ENCODE peak calls at places on chromosomes 7 and 10, in eight cellular contexts. One of them, this sample, is unnamed.

GRCh38 chr7:132234751-132235150 is 341.5 kb downstream of the PLXNA4 start:
- DNase-seq in ovary: no peak
- DNase-seq in ACHN: no peak
- DNase-seq in mesendoderm: no peak
- DNase-seq in activated CD8-positive, alpha-beta memory T cell treated with anti-CD3 and anti-CD28 coated beads for 4 hours: no peak
- DNase-seq in endodermal cell: no peak
- DNase-seq in myocyte: no peak
- DNase-seq in A172: no peak
- DNase-seq in this sample: no peak

GRCh38 chr10:14953452-14954000 is 370 bp downstream of the DCLRE1C start:
- DNase-seq in endodermal cell: no peak
- DNase-seq in ovary: no peak
- DNase-seq in mesendoderm: peak; percentile 61
- DNase-seq in A172: peak; percentile 51
- DNase-seq in ACHN: peak; percentile 61
- DNase-seq in myocyte: peak; percentile 86
- DNase-seq in activated CD8-positive, alpha-beta memory T cell treated with anti-CD3 and anti-CD28 coated beads for 4 hours: no peak
- DNase-seq in this sample: peak; percentile 55

GRCh38 chr7:128150223-128150622 is 90.9 kb upstream of the LEP start:
- DNase-seq in myocyte: no peak
- DNase-seq in ACHN: no peak
- DNase-seq in A172: no peak
- DNase-seq in ovary: no peak
- DNase-seq in activated CD8-positive, alpha-beta memory T cell treated with anti-CD3 and anti-CD28 coated beads for 4 hours: no peak
- DNase-seq in endodermal cell: no peak
- DNase-seq in mesendoderm: no peak
- DNase-seq in this sample: no peak

GRCh38 chr10:2477154-2477553 is 590.2 kb upstream of the PFKP start:
- DNase-seq in ovary: no peak
- DNase-seq in activated CD8-positive, alpha-beta memory T cell treated with anti-CD3 and anti-CD28 coated beads for 4 hours: no peak
- DNase-seq in A172: no peak
- DNase-seq in mesendoderm: peak; percentile 79
- DNase-seq in ACHN: no peak
- DNase-seq in endodermal cell: peak; percentile 90
- DNase-seq in myocyte: no peak
- DNase-seq in this sample: no peak

GRCh38 chr7:102433319-102434038 is at the start of gene ORAI2:
- DNase-seq in ACHN: peak; percentile 87
- DNase-seq in myocyte: peak; percentile 75
- DNase-seq in ovary: peak; percentile 82
- DNase-seq in endodermal cell: peak; percentile 88
- DNase-seq in A172: peak; percentile 40
- DNase-seq in mesendoderm: peak; percentile 64
- DNase-seq in activated CD8-positive, alpha-beta memory T cell treated with anti-CD3 and anti-CD28 coated beads for 4 hours: peak; percentile 79
- DNase-seq in this sample: peak; percentile 78

GRCh38 chr10:3468919-3469638 is 296.5 kb upstream of the PITRM1 start:
- DNase-seq in A172: peak; percentile 86
- DNase-seq in ovary: peak; percentile 41
- DNase-seq in mesendoderm: peak; percentile 55
- DNase-seq in activated CD8-positive, alpha-beta memory T cell treated with anti-CD3 and anti-CD28 coated beads for 4 hours: no peak
- DNase-seq in endodermal cell: no peak
- DNase-seq in ACHN: peak; percentile 77
- DNase-seq in myocyte: peak; percentile 98
- DNase-seq in this sample: peak; percentile 72

GRCh38 chr10:49649294-49649693 is 30.2 kb upstream of the C10orf53 start:
- DNase-seq in activated CD8-positive, alpha-beta memory T cell treated with anti-CD3 and anti-CD28 coated beads for 4 hours: no peak
- DNase-seq in endodermal cell: peak; percentile 77
- DNase-seq in ovary: no peak
- DNase-seq in mesendoderm: peak; percentile 28
- DNase-seq in myocyte: no peak
- DNase-seq in ACHN: no peak
- DNase-seq in A172: no peak
- DNase-seq in this sample: peak; percentile 14

GRCh38 chr10:101646369-101646768 is 48.6 kb downstream of the FBXW4 start:
- DNase-seq in ACHN: no peak
- DNase-seq in endodermal cell: no peak
- DNase-seq in A172: no peak
- DNase-seq in activated CD8-positive, alpha-beta memory T cell treated with anti-CD3 and anti-CD28 coated beads for 4 hours: no peak
- DNase-seq in ovary: peak; percentile 52
- DNase-seq in mesendoderm: no peak
- DNase-seq in myocyte: no peak
- DNase-seq in this sample: no peak

GRCh38 chr7:155431231-155431630 is 26.7 kb upstream of the EN2 start:
- DNase-seq in A172: no peak
- DNase-seq in activated CD8-positive, alpha-beta memory T cell treated with anti-CD3 and anti-CD28 coated beads for 4 hours: no peak
- DNase-seq in endodermal cell: no peak
- DNase-seq in ACHN: no peak
- DNase-seq in mesendoderm: no peak
- DNase-seq in ovary: no peak
- DNase-seq in myocyte: no peak
- DNase-seq in this sample: no peak

GRCh38 chr10:51615764-51616298 is 83.6 kb downstream of the CSTF2T start:
- DNase-seq in activated CD8-positive, alpha-beta memory T cell treated with anti-CD3 and anti-CD28 coated beads for 4 hours: no peak
- DNase-seq in A172: no peak
- DNase-seq in ovary: no peak
- DNase-seq in myocyte: no peak
- DNase-seq in endodermal cell: no peak
- DNase-seq in mesendoderm: no peak
- DNase-seq in ACHN: no peak
- DNase-seq in this sample: no peak

GRCh38 chr10:25061711-25062455 is 45.5 kb downstream of the THNSL1 start:
- DNase-seq in endodermal cell: no peak
- DNase-seq in A172: peak; percentile 57
- DNase-seq in mesendoderm: no peak
- DNase-seq in myocyte: no peak
- DNase-seq in ACHN: no peak
- DNase-seq in activated CD8-positive, alpha-beta memory T cell treated with anti-CD3 and anti-CD28 coated beads for 4 hours: no peak
- DNase-seq in ovary: no peak
- DNase-seq in this sample: no peak

GRCh38 chr10:26331376-26331775 is 106.8 kb upstream of the APBB1IP start:
- DNase-seq in ovary: no peak
- DNase-seq in activated CD8-positive, alpha-beta memory T cell treated with anti-CD3 and anti-CD28 coated beads for 4 hours: no peak
- DNase-seq in mesendoderm: no peak
- DNase-seq in endodermal cell: no peak
- DNase-seq in A172: no peak
- DNase-seq in ACHN: no peak
- DNase-seq in myocyte: no peak
- DNase-seq in this sample: no peak

GRCh38 chr10:76882245-76882644 is 755.4 kb downstream of the KCNMA1 start:
- DNase-seq in mesendoderm: no peak
- DNase-seq in A172: no peak
- DNase-seq in ACHN: no peak
- DNase-seq in activated CD8-positive, alpha-beta memory T cell treated with anti-CD3 and anti-CD28 coated beads for 4 hours: no peak
- DNase-seq in endodermal cell: no peak
- DNase-seq in myocyte: peak; percentile 9
- DNase-seq in ovary: no peak
- DNase-seq in this sample: no peak

GRCh38 chr10:110723224-110723891 is 79.2 kb downstream of the RBM20 start:
- DNase-seq in endodermal cell: no peak
- DNase-seq in A172: no peak
- DNase-seq in myocyte: no peak
- DNase-seq in mesendoderm: no peak
- DNase-seq in activated CD8-positive, alpha-beta memory T cell treated with anti-CD3 and anti-CD28 coated beads for 4 hours: no peak
- DNase-seq in ACHN: no peak
- DNase-seq in ovary: no peak
- DNase-seq in this sample: no peak

GRCh38 chr10:31075434-31075833 is 43.8 kb upstream of the ZNF438 start:
- DNase-seq in endodermal cell: no peak
- DNase-seq in activated CD8-positive, alpha-beta memory T cell treated with anti-CD3 and anti-CD28 coated beads for 4 hours: no peak
- DNase-seq in myocyte: peak; percentile 81
- DNase-seq in ovary: no peak
- DNase-seq in ACHN: no peak
- DNase-seq in mesendoderm: no peak
- DNase-seq in A172: peak; percentile 78
- DNase-seq in this sample: no peak

GRCh38 chr10:86400705-86401587 is 34.4 kb upstream of the GRID1 start:
- DNase-seq in A172: no peak
- DNase-seq in myocyte: no peak
- DNase-seq in endodermal cell: peak; percentile 81
- DNase-seq in ovary: peak; percentile 17
- DNase-seq in mesendoderm: no peak
- DNase-seq in ACHN: peak; percentile 56
- DNase-seq in activated CD8-positive, alpha-beta memory T cell treated with anti-CD3 and anti-CD28 coated beads for 4 hours: peak; percentile 59
- DNase-seq in this sample: no peak

GRCh38 chr10:68301790-68302502 is 29.9 kb upstream of the HNRNPH3 start:
- DNase-seq in endodermal cell: no peak
- DNase-seq in ACHN: peak; percentile 69
- DNase-seq in mesendoderm: peak; percentile 40
- DNase-seq in ovary: no peak
- DNase-seq in activated CD8-positive, alpha-beta memory T cell treated with anti-CD3 and anti-CD28 coated beads for 4 hours: no peak
- DNase-seq in A172: peak; percentile 70
- DNase-seq in myocyte: peak; percentile 74
- DNase-seq in this sample: peak; percentile 61

GRCh38 chr7:1457059-1457948 is 2.0 kb downstream of the MICALL2 start:
- DNase-seq in mesendoderm: no peak
- DNase-seq in myocyte: no peak
- DNase-seq in ovary: no peak
- DNase-seq in ACHN: no peak
- DNase-seq in A172: no peak
- DNase-seq in endodermal cell: no peak
- DNase-seq in activated CD8-positive, alpha-beta memory T cell treated with anti-CD3 and anti-CD28 coated beads for 4 hours: no peak
- DNase-seq in this sample: no peak

GRCh38 chr7:100157334-100158228 is 942 bp downstream of the TRAPPC14 start:
- DNase-seq in endodermal cell: peak; percentile 78
- DNase-seq in ovary: peak; percentile 41
- DNase-seq in activated CD8-positive, alpha-beta memory T cell treated with anti-CD3 and anti-CD28 coated beads for 4 hours: no peak
- DNase-seq in myocyte: peak; percentile 50
- DNase-seq in mesendoderm: peak; percentile 89
- DNase-seq in A172: peak; percentile 50
- DNase-seq in ACHN: peak; percentile 56
- DNase-seq in this sample: no peak

GRCh38 chr7:137386966-137387365 is 43.4 kb upstream of the PTN start:
- DNase-seq in activated CD8-positive, alpha-beta memory T cell treated with anti-CD3 and anti-CD28 coated beads for 4 hours: no peak
- DNase-seq in A172: no peak
- DNase-seq in ACHN: no peak
- DNase-seq in ovary: no peak
- DNase-seq in endodermal cell: no peak
- DNase-seq in mesendoderm: peak; percentile 60
- DNase-seq in myocyte: no peak
- DNase-seq in this sample: no peak

GRCh38 chr7:111090834-111091233 is at the start of gene LRRN3:
- DNase-seq in endodermal cell: peak; percentile 58
- DNase-seq in activated CD8-positive, alpha-beta memory T cell treated with anti-CD3 and anti-CD28 coated beads for 4 hours: no peak
- DNase-seq in ovary: peak; percentile 12
- DNase-seq in A172: no peak
- DNase-seq in myocyte: peak; percentile 86
- DNase-seq in ACHN: no peak
- DNase-seq in mesendoderm: no peak
- DNase-seq in this sample: peak; percentile 84

GRCh38 chr7:47103498-47104205 is 478.3 kb downstream of the TNS3 start:
- DNase-seq in ACHN: no peak
- DNase-seq in mesendoderm: peak; percentile 10
- DNase-seq in myocyte: no peak
- DNase-seq in ovary: no peak
- DNase-seq in A172: no peak
- DNase-seq in activated CD8-positive, alpha-beta memory T cell treated with anti-CD3 and anti-CD28 coated beads for 4 hours: no peak
- DNase-seq in endodermal cell: peak; percentile 52
- DNase-seq in this sample: no peak

GRCh38 chr10:104061196-104061595 is 24.5 kb downstream of the COL17A1 start:
- DNase-seq in mesendoderm: no peak
- DNase-seq in myocyte: no peak
- DNase-seq in ovary: no peak
- DNase-seq in A172: no peak
- DNase-seq in activated CD8-positive, alpha-beta memory T cell treated with anti-CD3 and anti-CD28 coated beads for 4 hours: no peak
- DNase-seq in ACHN: no peak
- DNase-seq in endodermal cell: no peak
- DNase-seq in this sample: no peak

GRCh38 chr7:135716677-135717238 is 11.2 kb downstream of the SLC13A4 start:
- DNase-seq in mesendoderm: peak; percentile 73
- DNase-seq in ACHN: peak; percentile 85
- DNase-seq in ovary: no peak
- DNase-seq in myocyte: peak; percentile 45
- DNase-seq in endodermal cell: no peak
- DNase-seq in activated CD8-positive, alpha-beta memory T cell treated with anti-CD3 and anti-CD28 coated beads for 4 hours: no peak
- DNase-seq in A172: peak; percentile 84
- DNase-seq in this sample: peak; percentile 99

GRCh38 chr7:123051916-123052315 is 56.4 kb upstream of the TAS2R16 start:
- DNase-seq in endodermal cell: no peak
- DNase-seq in mesendoderm: no peak
- DNase-seq in A172: no peak
- DNase-seq in ACHN: no peak
- DNase-seq in ovary: no peak
- DNase-seq in activated CD8-positive, alpha-beta memory T cell treated with anti-CD3 and anti-CD28 coated beads for 4 hours: no peak
- DNase-seq in myocyte: no peak
- DNase-seq in this sample: no peak

GRCh38 chr10:123392182-123392930 is 238.2 kb downstream of the BUB3 start:
- DNase-seq in A172: no peak
- DNase-seq in mesendoderm: no peak
- DNase-seq in myocyte: no peak
- DNase-seq in ovary: no peak
- DNase-seq in activated CD8-positive, alpha-beta memory T cell treated with anti-CD3 and anti-CD28 coated beads for 4 hours: no peak
- DNase-seq in endodermal cell: peak; percentile 12
- DNase-seq in ACHN: no peak
- DNase-seq in this sample: no peak

GRCh38 chr7:24981544-24981951 is 1.6 kb upstream of the OSBPL3 start:
- DNase-seq in ovary: peak; percentile 31
- DNase-seq in endodermal cell: peak; percentile 75
- DNase-seq in ACHN: peak; percentile 80
- DNase-seq in myocyte: peak; percentile 82
- DNase-seq in A172: peak; percentile 58
- DNase-seq in mesendoderm: peak; percentile 43
- DNase-seq in activated CD8-positive, alpha-beta memory T cell treated with anti-CD3 and anti-CD28 coated beads for 4 hours: no peak
- DNase-seq in this sample: no peak

GRCh38 chr7:33880787-33881186 is 24.6 kb upstream of the BMPER start:
- DNase-seq in A172: peak; percentile 30
- DNase-seq in endodermal cell: no peak
- DNase-seq in activated CD8-positive, alpha-beta memory T cell treated with anti-CD3 and anti-CD28 coated beads for 4 hours: no peak
- DNase-seq in myocyte: no peak
- DNase-seq in ovary: no peak
- DNase-seq in ACHN: no peak
- DNase-seq in mesendoderm: peak; percentile 35
- DNase-seq in this sample: no peak

GRCh38 chr7:150375662-150376521 is 3.2 kb upstream of the ZNF775 start:
- DNase-seq in myocyte: no peak
- DNase-seq in A172: no peak
- DNase-seq in ACHN: no peak
- DNase-seq in activated CD8-positive, alpha-beta memory T cell treated with anti-CD3 and anti-CD28 coated beads for 4 hours: no peak
- DNase-seq in endodermal cell: no peak
- DNase-seq in ovary: no peak
- DNase-seq in mesendoderm: no peak
- DNase-seq in this sample: no peak

GRCh38 chr7:42914009-42914725 is 2.3 kb upstream of the C7orf25 start:
- DNase-seq in myocyte: no peak
- DNase-seq in A172: peak; percentile 77
- DNase-seq in activated CD8-positive, alpha-beta memory T cell treated with anti-CD3 and anti-CD28 coated beads for 4 hours: no peak
- DNase-seq in ACHN: no peak
- DNase-seq in ovary: peak; percentile 40
- DNase-seq in mesendoderm: no peak
- DNase-seq in endodermal cell: no peak
- DNase-seq in this sample: no peak

GRCh38 chr10:94402204-94403033 is at the start of gene TBC1D12:
- DNase-seq in A172: peak; percentile 95
- DNase-seq in ACHN: peak; percentile 99
- DNase-seq in mesendoderm: peak; percentile 97
- DNase-seq in ovary: peak; percentile 92
- DNase-seq in endodermal cell: peak; percentile 98
- DNase-seq in activated CD8-positive, alpha-beta memory T cell treated with anti-CD3 and anti-CD28 coated beads for 4 hours: no peak
- DNase-seq in myocyte: peak; percentile 98
- DNase-seq in this sample: peak; percentile 94